ENCODE peak calls at places on chromosome 18, in four cellular contexts. D, H, R and N are unnamed samples. For H3K27me3 and H3K36me3, the result is how much of the 10 kb centered on the place peaks cover.

GRCh38 chr18:29979884-29980283 is 1062.7 kb downstream of the DSC3 start:
- DNase-seq in H (peak), D (no peak), R (no peak), N (no peak)

GRCh38 chr18:50398947-50399346 is 24.1 kb downstream of the SKA1 start:
- DNase-seq in H (no peak), R (no peak), D (no peak), N (peak)

GRCh38 chr18:62832282-62832681 is 116.9 kb downstream of the PHLPP1 start:
- DNase-seq in R (no peak), D (no peak), H (peak), N (no peak)

GRCh38 chr18:74116628-74117554 is 30.7 kb downstream of the FBXO15 start:
- DNase-seq in R (no peak), H (peak), D (no peak), N (peak)

GRCh38 chr18:31793531-31793930 is 32.9 kb upstream of the SLC25A52 start:
- DNase-seq in R (no peak), D (no peak), H (no peak), N (no peak)

GRCh38 chr18:45248240-45248903 is 366.9 kb upstream of the SLC14A2 start:
- DNase-seq in H (no peak), D (no peak), R (no peak), N (no peak)

GRCh38 chr18:47749195-47749973 is 181.1 kb downstream of the SMAD2 start:
- DNase-seq in H (peak), D (peak), R (peak), N (peak)

GRCh38 chr18:27787543-27787942 is 389.4 kb downstream of the CDH2 start:
- DNase-seq in D (no peak), H (no peak), R (no peak), N (no peak)

GRCh38 chr18:34131008-34131407 is 93.7 kb downstream of the NOL4 start:
- DNase-seq in R (no peak), D (no peak), H (no peak), N (no peak)

GRCh38 chr18:61545281-61546245 is 212.3 kb downstream of the CDH20 start:
- DNase-seq in H (no peak), R (no peak), D (no peak), N (no peak)

DNA sequence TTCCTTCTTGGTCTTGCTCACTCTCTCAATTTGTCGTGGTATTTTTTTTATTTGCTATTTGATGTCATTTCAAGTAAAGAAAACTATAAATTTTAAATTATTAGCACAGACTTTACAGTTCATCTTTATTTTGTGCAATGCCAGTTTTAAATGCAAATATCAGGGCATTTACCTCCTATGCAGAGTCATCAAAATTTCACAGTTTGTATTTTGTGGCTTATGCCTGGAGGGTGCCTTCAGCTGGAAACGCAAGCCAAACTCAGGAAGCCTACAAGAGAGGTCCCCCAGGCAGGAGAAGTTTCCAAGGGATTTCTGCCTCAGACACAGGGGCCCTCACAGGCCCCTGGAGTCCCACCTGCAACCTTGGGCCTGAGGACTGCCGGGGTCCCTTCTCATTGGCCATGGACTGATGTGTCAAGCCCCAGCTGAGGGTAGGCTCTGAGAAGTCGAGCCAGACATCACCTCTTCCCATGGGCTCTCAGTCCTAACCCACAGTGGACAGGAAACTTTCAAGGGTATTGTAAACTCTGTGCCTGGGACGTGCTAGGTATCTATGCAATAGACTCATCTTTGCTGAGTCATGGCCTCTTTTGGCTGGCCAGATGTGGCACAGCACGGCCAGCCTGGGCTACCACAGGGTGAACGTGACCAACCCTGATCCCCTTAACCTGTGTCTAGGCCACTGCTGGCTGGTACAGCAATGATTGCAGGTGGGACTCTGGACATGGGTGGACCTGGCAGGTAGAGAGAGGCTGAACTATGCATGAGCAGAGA is 236.5 kb downstream of the CELF4 start:
- DNase-seq in R (no peak), D (no peak), H (no peak), N (no peak)
- H3K4me3 ChIP-seq in R (no peak), D (no peak), H (no peak), N (no peak)

GRCh38 chr18:907171-907879 is 2.7 kb downstream of the ADCYAP1 start:
- DNase-seq in H (peak), R (no peak), D (no peak), N (peak)

GRCh38 chr18:911025-911424 is 6.4 kb downstream of the ADCYAP1 start:
- DNase-seq in H (no peak), R (no peak), D (no peak), N (no peak)

GRCh38 chr18:907880-908512 is 3.3 kb downstream of the ADCYAP1 start:
- DNase-seq in D (no peak), R (no peak), H (peak), N (peak)

GRCh38 chr18:910247-910646 is 5.6 kb downstream of the ADCYAP1 start:
- DNase-seq in D (no peak), H (no peak), R (no peak), N (no peak)

DNA sequence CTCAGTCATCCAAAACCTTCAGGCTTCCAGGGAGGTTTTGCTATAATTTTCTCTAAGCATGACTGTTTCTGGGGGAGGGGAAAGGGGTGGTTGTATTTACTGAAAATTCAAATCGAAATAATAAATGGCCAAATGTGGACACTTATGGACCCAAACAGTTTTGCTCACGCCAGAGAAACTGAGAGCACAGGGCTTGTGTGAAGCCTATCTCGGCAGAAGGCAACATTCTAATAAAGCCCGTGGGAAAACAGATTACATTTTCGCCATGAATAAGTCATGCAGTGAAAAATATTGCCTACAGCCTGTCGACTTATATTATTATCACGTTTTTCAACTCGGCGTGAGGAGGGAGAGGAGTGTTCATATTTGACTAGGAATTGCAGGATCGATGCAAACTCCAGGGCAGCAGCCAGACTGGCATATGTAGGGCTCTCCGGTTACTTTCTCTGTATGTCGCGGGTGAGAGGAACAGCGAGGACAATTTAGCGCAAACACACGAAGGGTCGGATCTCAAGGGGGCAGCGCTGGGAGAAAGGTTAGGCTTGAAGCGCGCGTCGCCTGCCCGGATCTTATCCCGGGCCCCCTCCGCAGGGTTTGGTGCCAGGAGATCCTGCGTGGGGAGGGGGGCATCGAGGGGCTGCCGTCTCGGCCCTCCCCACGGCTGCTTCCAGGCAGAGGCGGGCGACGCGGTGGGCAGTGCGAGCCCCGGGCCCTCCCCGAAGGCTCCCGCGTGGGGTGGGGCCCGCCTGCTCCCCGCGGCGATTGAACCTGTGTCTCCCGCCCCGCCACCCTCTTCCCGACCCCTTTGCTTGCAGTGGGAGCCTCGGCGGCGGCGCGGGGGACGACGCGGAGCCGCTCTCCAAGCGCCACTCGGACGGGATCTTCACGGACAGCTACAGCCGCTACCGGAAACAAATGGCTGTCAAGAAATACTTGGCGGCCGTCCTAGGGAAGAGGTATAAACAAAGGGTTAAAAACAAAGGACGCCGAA is 4.3 kb downstream of the ADCYAP1 start:
- DNase-seq in R (no peak), D (no peak), H (peak), N (peak)
- H3K27me3 ChIP-seq in R (under half), D (under half), H (half or more), N (half or more)

DNA sequence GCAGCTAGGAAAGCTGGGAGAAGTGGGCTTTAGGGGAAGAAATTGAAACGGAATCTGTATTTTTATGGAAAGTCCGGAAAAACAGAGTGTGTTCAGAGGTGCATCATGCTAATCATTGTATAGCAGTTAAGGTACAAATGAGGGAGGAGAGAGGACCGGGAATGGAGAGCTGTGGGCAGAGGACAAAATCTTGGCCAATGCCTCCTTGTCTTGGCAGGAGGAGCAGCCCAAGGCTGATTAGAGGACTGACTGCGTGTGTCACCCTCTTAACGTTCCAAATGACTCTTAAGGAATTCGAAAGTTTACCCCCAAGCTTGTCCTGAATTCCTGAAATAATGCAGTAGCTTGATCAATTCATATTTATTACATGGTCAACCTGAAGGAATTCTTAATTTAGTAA is 81.0 kb downstream of the ZNF236 start:
- DNase-seq in D (no peak), R (no peak), H (no peak), N (no peak)
- H3K36me3 ChIP-seq in D (under half), R (under half), H (under half), N (under half)

GRCh38 chr18:36625386-36625785 is 203.4 kb downstream of the TPGS2 start:
- DNase-seq in D (no peak), R (no peak), H (no peak), N (no peak)
- H3K4me3 ChIP-seq in D (no peak), R (no peak), H (no peak), N (no peak)